ENCODE peak calls at places on chromosomes 5 and 9, in six cellular contexts. L, J, P, X, Y and V are unnamed samples.

GRCh38 chr9:86193088-86193487 is 66.4 kb downstream of the C9orf153 start:
- DNase-seq in L (no peak), J (no peak), P (no peak), X (no peak), Y (no peak), V (no peak)

GRCh38 chr5:79181419-79182022 is 54.4 kb upstream of the JMY start:
- DNase-seq in L (no peak), J (no peak), P (no peak), X (peak), Y (no peak), V (no peak)

GRCh38 chr9:127520941-127521918 is 69.9 kb downstream of the LRSAM1 start:
- DNase-seq in L (no peak), J (peak), P (no peak), X (peak), Y (peak), V (no peak)

GRCh38 chr9:86944974-86945867 is 2.1 kb downstream of the GAS1 start:
- DNase-seq in L (no peak), J (peak), P (no peak), X (no peak), Y (peak), V (no peak)

GRCh38 chr9:38288502-38288901 is 104.0 kb upstream of the ALDH1B1 start:
- DNase-seq in L (no peak), J (no peak), P (no peak), X (no peak), Y (no peak), V (no peak)

GRCh38 chr5:3594514-3595101 is 1.0 kb upstream of the IRX1 start:
- DNase-seq in L (no peak), J (no peak), P (no peak), X (peak), Y (peak), V (no peak)

GRCh38 chr9:109182940-109183798 is 16.1 kb upstream of the FRRS1L start:
- DNase-seq in L (no peak), J (no peak), P (peak), X (peak), Y (peak), V (peak)

GRCh38 chr5:154618696-154619095 is 136.5 kb upstream of the LARP1 start:
- DNase-seq in L (no peak), J (no peak), P (no peak), X (no peak), Y (no peak), V (no peak)

GRCh38 chr9:7117676-7118561 is 360.1 kb downstream of the KDM4C start:
- DNase-seq in L (no peak), J (no peak), P (no peak), X (no peak), Y (no peak), V (no peak)

GRCh38 chr5:78235289-78235688 is 59.2 kb downstream of the AP3B1 start:
- DNase-seq in L (no peak), J (no peak), P (no peak), X (peak), Y (no peak), V (no peak)

GRCh38 chr5:23840083-23840482 is 332.7 kb downstream of the PRDM9 start:
- DNase-seq in L (no peak), J (no peak), P (no peak), X (no peak), Y (no peak), V (no peak)

GRCh38 chr5:122942164-122942914 is 94.2 kb downstream of the PPIC start:
- DNase-seq in L (no peak), J (no peak), P (no peak), X (peak), Y (no peak), V (no peak)

GRCh38 chr5:133489632-133490031 is 122.7 kb downstream of the FSTL4 start:
- DNase-seq in L (no peak), J (no peak), P (no peak), X (no peak), Y (no peak), V (peak)

GRCh38 chr5:1661831-1662558 is 137.6 kb downstream of the MRPL36 start:
- DNase-seq in L (no peak), J (no peak), P (no peak), X (no peak), Y (no peak), V (no peak)

GRCh38 chr9:109997682-109998081 is 210.3 kb downstream of the C9orf152 start:
- DNase-seq in L (no peak), J (no peak), P (no peak), X (no peak), Y (no peak), V (no peak)

GRCh38 chr9:136373300-136374182 is at the start of gene CARD9:
- DNase-seq in L (no peak), J (no peak), P (no peak), X (no peak), Y (no peak), V (no peak)
- H3K4me3 ChIP-seq in L (peak), J (no peak), P (no peak), X (no peak), Y (no peak), V (no peak)

DNA sequence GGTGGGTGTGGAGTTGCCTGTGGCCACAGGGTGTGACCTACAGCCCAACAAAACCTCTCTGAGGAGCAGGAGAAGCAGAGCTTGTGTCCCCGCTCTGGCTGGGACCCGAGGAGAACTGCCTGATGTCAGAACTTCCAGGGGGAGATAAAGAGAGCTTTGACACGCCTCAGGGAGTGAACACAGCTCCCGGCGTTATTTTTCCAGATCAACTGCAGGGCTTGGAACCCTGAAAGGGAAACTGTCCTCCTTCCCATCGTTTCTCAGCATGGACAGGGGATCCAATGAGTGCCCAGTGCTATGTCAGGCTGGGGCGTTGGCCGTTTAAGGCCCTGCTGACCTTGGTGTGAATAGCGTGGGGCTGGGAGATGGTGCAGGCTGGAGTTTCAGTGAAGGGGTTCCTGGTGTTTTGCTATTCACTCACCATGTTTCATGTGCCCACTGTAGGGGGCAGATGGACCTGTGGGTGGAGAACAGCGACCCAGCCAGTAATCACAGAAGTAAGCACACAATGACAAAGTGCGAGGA is 22.0 kb downstream of the GADD45G start:
- DNase-seq in L (no peak), J (no peak), P (no peak), X (no peak), Y (no peak), V (no peak)
- TF ChIP-seq CTCF in L (no peak), J (no peak), P (no peak), X (no peak), Y (no peak), V (no peak)

DNA sequence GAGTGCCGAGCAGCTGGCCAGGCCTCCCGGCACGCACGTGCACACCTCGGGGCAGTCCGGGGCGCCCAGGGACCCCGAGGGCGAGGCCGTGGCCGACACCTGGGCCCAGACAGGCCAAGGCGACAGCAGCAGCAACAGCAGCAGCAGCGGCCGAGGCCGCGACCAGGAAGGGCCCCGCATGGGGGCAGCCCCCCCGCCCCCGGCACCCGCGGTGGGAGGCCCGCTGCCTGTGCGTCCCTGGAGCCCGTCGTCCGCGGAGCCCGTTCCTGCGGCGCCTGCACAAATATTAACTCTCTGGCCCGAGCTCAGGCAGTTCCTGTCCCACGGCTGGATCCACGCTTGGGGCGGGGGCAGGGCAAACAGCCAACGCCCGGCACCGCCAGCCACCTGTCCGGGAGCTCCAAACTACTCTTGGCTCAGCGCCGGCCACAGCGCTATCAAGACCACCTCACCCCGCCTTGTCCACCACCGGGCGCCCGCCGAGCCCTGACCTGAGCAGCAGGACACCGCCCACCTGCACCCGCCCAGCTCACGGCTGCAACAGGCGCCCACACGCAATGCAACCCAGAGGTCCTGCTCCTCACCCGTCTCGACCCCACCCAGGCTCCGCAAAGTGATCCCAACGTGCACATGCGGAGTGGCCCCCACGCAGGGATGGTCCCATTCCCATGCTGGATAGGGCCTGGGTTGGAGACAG is at the start of gene LRRC26:
- DNase-seq in L (no peak), J (no peak), P (no peak), X (no peak), Y (no peak), V (peak)
- H3K4me3 ChIP-seq in L (peak), J (peak), P (peak), X (no peak), Y (peak), V (peak)

GRCh38 chr9:35522725-35523124 is 32.8 kb downstream of the RUSC2 start:
- DNase-seq in L (no peak), J (no peak), P (no peak), X (no peak), Y (no peak), V (no peak)

GRCh38 chr9:35519697-35520403 is 29.9 kb downstream of the RUSC2 start:
- DNase-seq in L (no peak), J (no peak), P (no peak), X (peak), Y (no peak), V (no peak)

GRCh38 chr9:35520404-35520790 is 30.5 kb downstream of the RUSC2 start:
- DNase-seq in L (no peak), J (no peak), P (no peak), X (peak), Y (no peak), V (no peak)

GRCh38 chr9:35521708-35522107 is 31.8 kb downstream of the RUSC2 start:
- DNase-seq in L (no peak), J (no peak), P (no peak), X (peak), Y (no peak), V (no peak)

DNA sequence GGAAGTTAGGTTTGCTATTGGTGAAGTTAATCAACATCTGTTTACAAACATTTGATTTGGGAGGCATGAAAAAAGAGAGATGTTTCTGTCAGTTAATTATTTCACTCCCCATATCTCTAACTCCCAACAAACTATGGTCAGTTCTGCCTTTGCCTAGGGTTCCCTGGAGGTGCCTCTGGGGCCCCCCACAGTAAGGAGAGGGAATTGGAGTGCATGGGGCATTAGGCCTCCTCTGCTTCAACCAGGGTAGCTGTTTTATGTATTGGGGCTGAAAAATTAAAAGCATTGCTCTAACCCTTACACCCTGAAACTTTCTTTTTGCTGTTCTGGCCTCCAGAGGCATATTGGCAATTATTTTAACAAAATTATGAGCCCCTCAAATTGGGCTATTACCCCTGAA is 32.3 kb downstream of the RUSC2 start:
- DNase-seq in L (no peak), J (no peak), P (no peak), X (no peak), Y (peak), V (no peak)
- TF ChIP-seq CTCF in L (no peak), J (no peak), P (no peak), X (peak), Y (peak), V (no peak)